ENCODE peak calls at places on chromosomes 1 and 21, in four cellular contexts. N is GM20000, W is GM19239, X is GM04503. P is an unnamed sample.

GRCh38 chr1:195516036-195516435 is 1092.2 kb downstream of the KCNT2 start:
- DNase-seq in N (no peak), W (no peak), X (no peak), P (no peak)

GRCh38 chr1:218735436-218735835 is 390.3 kb downstream of the TGFB2 start:
- DNase-seq in N (no peak), W (no peak), X (peak), P (no peak)

GRCh38 chr1:248755505-248755904 is at the start of gene LYPD8:
- DNase-seq in N (peak), W (no peak), X (no peak), P (no peak)

GRCh38 chr1:51622455-51622913 is 5.6 kb downstream of the OSBPL9 start:
- DNase-seq in N (no peak), W (no peak), X (no peak), P (peak)

GRCh38 chr1:37995773-37996379 is 6.1 kb upstream of the SF3A3 start:
- DNase-seq in N (peak), W (no peak), X (peak), P (no peak)

GRCh38 chr1:15426492-15427279 is 11.6 kb upstream of the CTRC start:
- DNase-seq in N (no peak), W (no peak), X (no peak), P (no peak)

GRCh38 chr1:145782166-145783099 is 41.5 kb downstream of the RNF115 start:
- DNase-seq in N (no peak), W (no peak), X (peak), P (peak)

GRCh38 chr21:23585419-23585818 is 2021.9 kb downstream of the MRPL39 start:
- DNase-seq in N (no peak), W (no peak), X (no peak), P (no peak)

GRCh38 chr1:202802998-202803932 is 5.0 kb downstream of the KDM5B start:
- DNase-seq in N (no peak), W (no peak), X (no peak), P (peak)

GRCh38 chr1:232462200-232462599 is 167.7 kb downstream of the SIPA1L2 start:
- DNase-seq in N (no peak), W (no peak), X (no peak), P (no peak)

GRCh38 chr1:107365874-107366273 is 225.0 kb downstream of the NTNG1 start:
- DNase-seq in N (no peak), W (no peak), X (no peak), P (no peak)

GRCh38 chr1:66395202-66396061 is 138.5 kb upstream of the SGIP1 start:
- DNase-seq in N (no peak), W (no peak), X (no peak), P (no peak)

GRCh38 chr1:18574754-18575153 is 55.9 kb upstream of the PAX7 start:
- DNase-seq in N (no peak), W (no peak), X (no peak), P (no peak)

GRCh38 chr1:223226271-223226670 is 83.2 kb upstream of the TLR5 start:
- DNase-seq in N (no peak), W (no peak), X (no peak), P (no peak)

P was measured in Calu3.